ENCODE peak calls at places on chromosomes 12 and 14, in ten cellular contexts. E is astrocyte of the spinal cord, S is foreskin fibroblast, W is fibroblast of lung, Z is AG10803, O is cardiac fibroblast, V is endothelial cell of umbilical vein, D is upper lobe of left lung, R is choroid plexus epithelial cell, Y is cardiac muscle cell. L is an unnamed sample.

GRCh38 chr14:82854851-82855250 is 1321.2 kb upstream of the SEL1L start:
- DNase-seq in E (no peak), S (no peak), W (no peak), Z (no peak), O (no peak), V (no peak), D (no peak), R (no peak), Y (no peak), L (no peak)

GRCh38 chr12:131333621-131334440 is 377.1 kb upstream of the SFSWAP start:
- DNase-seq in E (no peak), S (no peak), W (no peak), Z (no peak), O (no peak), V (no peak), D (no peak), R (no peak), Y (no peak), L (no peak)

GRCh38 chr14:64942531-64943111 is at the start of gene GPX2:
- DNase-seq in E (no peak), S (no peak), W (no peak), Z (no peak), O (no peak), V (no peak), D (peak), R (no peak), Y (no peak), L (no peak)

GRCh38 chr12:27810756-27811155 is 30.7 kb upstream of the MANSC4 start:
- DNase-seq in E (no peak), S (no peak), W (no peak), Z (no peak), O (no peak), V (no peak), D (no peak), R (no peak), Y (no peak), L (no peak)

GRCh38 chr14:74574092-74574438 is 38.0 kb downstream of the LTBP2 start:
- DNase-seq in E (peak), S (no peak), W (no peak), Z (no peak), O (no peak), V (no peak), D (no peak), R (no peak), Y (no peak), L (no peak)

GRCh38 chr12:115259968-115260806 is 576.2 kb upstream of the TBX3 start:
- DNase-seq in E (no peak), S (no peak), W (no peak), Z (no peak), O (no peak), V (no peak), D (no peak), R (no peak), Y (no peak), L (no peak)

GRCh38 chr12:113242018-113242418 is 20.8 kb downstream of the TPCN1 start:
- DNase-seq in E (no peak), S (no peak), W (no peak), Z (peak), O (no peak), V (no peak), D (no peak), R (no peak), Y (no peak), L (no peak)

GRCh38 chr14:96893966-96894622 is 96.9 kb downstream of the VRK1 start:
- DNase-seq in E (no peak), S (no peak), W (no peak), Z (no peak), O (no peak), V (no peak), D (no peak), R (no peak), Y (no peak), L (no peak)

GRCh38 chr12:75120202-75120774 is 89.4 kb downstream of the KCNC2 start:
- DNase-seq in E (peak), S (no peak), W (no peak), Z (peak), O (no peak), V (peak), D (no peak), R (no peak), Y (no peak), L (no peak)

GRCh38 chr12:101891462-101891971 is 14.1 kb downstream of the DRAM1 start:
- DNase-seq in E (peak), S (peak), W (peak), Z (peak), O (peak), V (peak), D (no peak), R (peak), Y (peak), L (peak)

GRCh38 chr14:51666831-51667230 is 15.1 kb downstream of the FRMD6 start:
- DNase-seq in E (no peak), S (no peak), W (no peak), Z (peak), O (no peak), V (no peak), D (no peak), R (no peak), Y (no peak), L (no peak)

GRCh38 chr12:3216726-3217682 is 139.8 kb downstream of the TSPAN9 start:
- DNase-seq in E (peak), S (peak), W (peak), Z (peak), O (peak), V (peak), D (no peak), R (peak), Y (peak), L (peak)

GRCh38 chr12:88202500-88202899 is 60.4 kb downstream of the TMTC3 start:
- DNase-seq in E (no peak), S (peak), W (no peak), Z (peak), O (no peak), V (no peak), D (no peak), R (peak), Y (no peak), L (peak)

GRCh38 chr12:45247589-45247988 is 31.7 kb downstream of the ANO6 start:
- DNase-seq in E (no peak), S (no peak), W (no peak), Z (no peak), O (no peak), V (no peak), D (no peak), R (no peak), Y (no peak), L (no peak)

GRCh38 chr14:70919774-70920173 is 12.5 kb downstream of the PCNX1 start:
- DNase-seq in E (peak), S (peak), W (peak), Z (no peak), O (peak), V (peak), D (no peak), R (peak), Y (peak), L (peak)

GRCh38 chr14:79356040-79356439 is 855.3 kb downstream of the DIO2 start:
- DNase-seq in E (peak), S (no peak), W (peak), Z (no peak), O (peak), V (peak), D (no peak), R (peak), Y (no peak), L (peak)

GRCh38 chr12:70534466-70534865 is 102.8 kb downstream of the PTPRB start:
- DNase-seq in E (no peak), S (no peak), W (no peak), Z (no peak), O (no peak), V (no peak), D (no peak), R (no peak), Y (no peak), L (no peak)

GRCh38 chr12:127774828-127775227 is 492.1 kb upstream of the TMEM132C start:
- DNase-seq in E (no peak), S (no peak), W (no peak), Z (no peak), O (peak), V (no peak), D (no peak), R (no peak), Y (no peak), L (no peak)

GRCh38 chr12:27566159-27566558 is 42.2 kb downstream of the PPFIBP1 start:
- DNase-seq in E (no peak), S (no peak), W (peak), Z (no peak), O (no peak), V (no peak), D (no peak), R (no peak), Y (no peak), L (no peak)

GRCh38 chr12:41576925-41577324 is 388.8 kb downstream of the PDZRN4 start:
- DNase-seq in E (no peak), S (no peak), W (no peak), Z (no peak), O (no peak), V (no peak), D (no peak), R (peak), Y (no peak), L (no peak)

GRCh38 chr14:36183402-36183801 is 6.9 kb upstream of the PTCSC3 start:
- DNase-seq in E (no peak), S (no peak), W (no peak), Z (no peak), O (no peak), V (no peak), D (no peak), R (no peak), Y (no peak), L (no peak)

GRCh38 chr12:25992026-25992782 is 33.7 kb downstream of the RASSF8 start:
- DNase-seq in E (no peak), S (no peak), W (no peak), Z (no peak), O (no peak), V (no peak), D (no peak), R (no peak), Y (no peak), L (no peak)

GRCh38 chr12:117032593-117033381 is 66.4 kb downstream of the TESC start:
- DNase-seq in E (peak), S (peak), W (no peak), Z (peak), O (peak), V (peak), D (peak), R (peak), Y (peak), L (no peak)

GRCh38 chr14:59630281-59630963 is 53.8 kb upstream of the CCDC175 start:
- DNase-seq in E (peak), S (peak), W (no peak), Z (no peak), O (peak), V (no peak), D (peak), R (peak), Y (peak), L (peak)

DNA sequence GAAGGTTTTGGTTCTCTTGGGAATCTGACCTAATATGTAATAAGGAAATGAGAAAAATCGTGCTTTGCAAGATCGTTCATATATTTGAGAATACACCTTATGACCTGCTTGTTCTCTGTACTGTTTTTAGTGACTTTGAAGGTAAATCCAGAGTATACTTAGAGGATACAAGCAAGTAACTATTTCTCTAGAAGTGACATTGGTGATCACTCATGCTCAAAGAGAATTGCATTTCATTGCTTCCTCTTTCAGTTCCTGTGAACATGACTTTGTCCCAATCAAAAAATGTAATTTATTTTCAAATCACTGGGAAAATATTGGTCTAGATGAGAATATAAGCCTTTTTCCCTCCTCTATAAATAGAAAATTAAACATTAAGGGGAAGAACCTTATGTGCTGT is 2.7 kb downstream of the KTN1 start:
- DNase-seq in E (no peak), S (no peak), W (no peak), Z (no peak), O (no peak), V (no peak), D (no peak), R (no peak), Y (no peak), L (no peak)
- H3K4me3 ChIP-seq in E (no peak), S (no peak), W (no peak), Z (no peak), O (no peak), V (no peak), D (no peak), R (no peak), Y (no peak), L (no peak)

GRCh38 chr14:56423591-56423991 is 156.0 kb upstream of the TMEM260 start:
- DNase-seq in E (peak), S (peak), W (peak), Z (no peak), O (peak), V (no peak), D (no peak), R (peak), Y (peak), L (peak)
- H3K4me3 ChIP-seq in E (no peak), S (no peak), W (no peak), Z (no peak), O (no peak), V (no peak), D (no peak), R (no peak), Y (no peak), L (no peak)

GRCh38 chr12:48106574-48107251 is 834 bp upstream of the SENP1 start:
- DNase-seq in E (no peak), S (no peak), W (no peak), Z (no peak), O (no peak), V (no peak), D (no peak), R (no peak), Y (no peak), L (no peak)
- H3K4me3 ChIP-seq in E (peak), S (peak), W (peak), Z (peak), O (peak), V (peak), D (peak), R (peak), Y (peak), L (peak)

DNA sequence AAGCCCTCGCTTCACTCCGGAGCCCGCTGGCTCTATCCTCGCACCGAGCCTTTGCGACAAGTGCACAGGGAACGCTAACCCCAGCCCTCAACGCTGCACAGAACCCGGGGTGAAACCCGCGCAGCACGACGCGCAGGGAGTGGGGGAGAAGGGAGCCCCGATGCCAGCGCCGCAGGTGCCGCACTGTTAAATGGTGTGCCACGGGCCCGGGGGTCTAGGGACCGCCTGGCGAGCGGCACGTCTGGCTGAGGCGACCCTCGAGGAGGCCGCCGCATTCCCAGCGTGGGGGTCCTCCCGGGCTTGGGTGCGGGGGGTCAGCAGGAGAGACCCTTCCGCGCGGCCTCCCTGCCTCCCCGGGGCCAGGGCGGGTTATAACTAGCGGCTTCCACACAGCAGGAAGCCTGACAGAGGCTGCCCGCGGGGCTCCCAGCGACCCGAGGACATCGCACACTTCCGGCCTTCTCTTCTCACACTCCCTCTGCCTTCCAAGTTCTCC is 23.8 kb upstream of the LRTM2 start:
- DNase-seq in E (no peak), S (peak), W (no peak), Z (peak), O (peak), V (peak), D (peak), R (no peak), Y (no peak), L (no peak)
- H3K4me3 ChIP-seq in E (peak), S (peak), W (peak), Z (peak), O (peak), V (peak), D (peak), R (peak), Y (no peak), L (peak)

DNA sequence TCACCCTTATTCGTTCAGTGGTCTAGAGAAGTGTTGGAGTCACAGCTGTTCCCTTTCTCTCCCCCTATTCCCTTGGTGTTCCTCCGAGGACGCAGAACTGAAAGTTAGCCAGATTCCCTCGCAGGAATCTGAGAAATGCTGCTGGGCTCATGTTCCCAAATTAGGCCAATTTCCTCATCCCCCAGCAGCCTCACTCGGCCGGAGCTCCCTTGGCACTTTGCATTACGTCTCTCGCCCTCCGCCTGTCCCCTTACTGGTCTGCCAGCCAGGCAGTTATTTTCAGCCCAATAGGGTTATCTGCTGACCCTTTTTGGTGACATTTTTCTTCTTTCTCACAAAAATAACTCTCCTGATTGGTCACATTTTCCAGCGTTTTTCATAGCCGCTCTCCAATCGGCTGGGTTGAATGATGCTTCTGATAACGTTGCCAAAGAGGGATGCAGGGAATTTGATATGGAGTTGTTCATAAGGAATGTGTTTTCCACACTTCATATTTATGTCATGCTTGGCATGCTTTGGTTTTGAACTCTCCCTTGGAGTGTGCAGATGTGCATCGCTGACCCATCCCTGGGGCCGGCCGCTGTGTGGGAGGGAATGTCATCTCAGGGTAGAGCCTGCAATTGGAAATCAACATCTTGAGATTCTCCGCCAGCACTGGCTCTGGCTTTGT is 9.9 kb downstream of the IFT43 start:
- DNase-seq in E (no peak), S (peak), W (peak), Z (peak), O (peak), V (no peak), D (peak), R (no peak), Y (peak), L (peak)
- H3K4me3 ChIP-seq in E (no peak), S (peak), W (peak), Z (peak), O (no peak), V (no peak), D (no peak), R (no peak), Y (no peak), L (no peak)

DNA sequence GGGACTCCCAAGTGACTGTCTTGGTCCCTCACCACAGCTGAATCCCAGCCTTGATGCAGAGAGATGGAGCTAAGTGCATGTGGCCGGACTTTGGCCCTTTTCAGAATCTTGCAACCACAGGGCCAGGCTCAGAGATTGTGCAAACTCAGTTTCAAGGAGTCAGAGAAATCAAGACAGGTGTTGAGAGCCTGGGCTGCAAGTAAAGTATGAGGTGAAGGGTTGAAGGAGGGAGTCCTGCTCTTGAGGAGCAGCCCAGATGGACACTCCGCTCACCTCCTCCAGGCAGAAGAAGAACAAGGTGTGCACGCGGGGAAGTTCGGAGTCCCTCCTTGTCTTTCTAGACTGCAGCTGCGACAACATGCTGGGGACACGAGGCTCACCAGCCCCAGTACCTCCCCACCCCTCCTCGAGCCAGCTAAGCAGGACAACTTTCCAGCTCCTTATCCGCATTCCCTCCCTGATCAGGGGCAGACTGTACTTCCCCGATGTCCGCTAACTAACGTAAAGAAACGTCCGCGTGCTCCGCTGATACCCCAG is 6.4 kb upstream of the BMP4 start:
- DNase-seq in E (no peak), S (no peak), W (no peak), Z (no peak), O (no peak), V (no peak), D (no peak), R (no peak), Y (no peak), L (no peak)
- H3K4me3 ChIP-seq in E (peak), S (peak), W (peak), Z (no peak), O (peak), V (no peak), D (peak), R (no peak), Y (peak), L (peak)